ENCODE peak calls at places on chromosomes 4 and X, in six cellular contexts. G is foreskin fibroblast, A is breast epithelium, M is RWPE1, O is progenitor cell of endocrine pancreas, V is IMR-90. H is an unnamed sample.
A peak's percentile ranks its signal among the peaks of the same experiment; 100 is the strongest.

GRCh38 chr4:181745933-181746627 is 497.1 kb upstream of the TENM3 start:
- DNase-seq in G (no peak), A (no peak), M (no peak), O (no peak), V (no peak), H (no peak)

GRCh38 chr4:56215138-56215793 is 172.0 kb downstream of the AASDH start:
- DNase-seq in G (no peak), A (no peak), M (no peak), O (no peak), V (no peak), H (no peak)

GRCh38 chrX:82528525-82528924 is 979.6 kb upstream of the POU3F4 start:
- DNase-seq in G (no peak), A (no peak), M (no peak), O (no peak), V (no peak), H (no peak)

GRCh38 chr4:119725688-119726330 is 97.2 kb upstream of the PDE5A start:
- DNase-seq in G (no peak), A (no peak), M (no peak), O (no peak), V (peak; percentile 70), H (no peak)

GRCh38 chr4:152352645-152353116 is 183.2 kb downstream of the FBXW7 start:
- DNase-seq in G (peak; percentile 89), A (no peak), M (peak; percentile 71), O (no peak), V (peak; percentile 97), H (no peak)

GRCh38 chrX:46279214-46279924 is 265.9 kb downstream of the ZNF674 start:
- DNase-seq in G (no peak), A (no peak), M (no peak), O (no peak), V (no peak), H (no peak)

GRCh38 chrX:31934842-31935241 is 863.0 kb upstream of the FTHL17 start:
- DNase-seq in G (no peak), A (no peak), M (no peak), O (no peak), V (no peak), H (no peak)

GRCh38 chr4:44722001-44722400 is 4.4 kb downstream of the GNPDA2 start:
- DNase-seq in G (no peak), A (no peak), M (peak; percentile 44), O (no peak), V (no peak), H (no peak)

GRCh38 chr4:145154573-145154972 is 25.8 kb downstream of the OTUD4 start:
- DNase-seq in G (no peak), A (no peak), M (no peak), O (no peak), V (peak; percentile 35), H (no peak)

GRCh38 chrX:47796433-47796906 is 40.2 kb upstream of the ZNF81 start:
- DNase-seq in G (peak; percentile 63), A (no peak), M (peak; percentile 7), O (no peak), V (peak; percentile 84), H (no peak)

GRCh38 chrX:154775611-154776349 is 13.1 kb downstream of the DKC1 start:
- DNase-seq in G (peak; percentile 39), A (no peak), M (peak; percentile 20), O (no peak), V (peak; percentile 45), H (no peak)

GRCh38 chr4:2832981-2833670 is 10.5 kb upstream of the ADD1 start:
- DNase-seq in G (no peak), A (no peak), M (no peak), O (no peak), V (no peak), H (peak; percentile 36)

GRCh38 chr4:53991821-53992220 is 72.6 kb downstream of the CHIC2 start:
- DNase-seq in G (no peak), A (no peak), M (peak; percentile 80), O (no peak), V (no peak), H (no peak)

GRCh38 chr4:109389367-109390118 is 44.1 kb upstream of the SEC24B start:
- DNase-seq in G (peak; percentile 7), A (no peak), M (no peak), O (no peak), V (no peak), H (no peak)

GRCh38 chr4:4969298-4969697 is 50.0 kb downstream of the CYTL1 start:
- DNase-seq in G (no peak), A (no peak), M (peak; percentile 19), O (no peak), V (peak; percentile 3), H (no peak)

GRCh38 chr4:96786306-96786705 is 946.4 kb downstream of the PDHA2 start:
- DNase-seq in G (no peak), A (no peak), M (no peak), O (no peak), V (no peak), H (no peak)

GRCh38 chr4:156971168-156971601 is 414 bp downstream of the PDGFC start:
- DNase-seq in G (no peak), A (no peak), M (peak; percentile 43), O (peak; percentile 53), V (no peak), H (no peak)

GRCh38 chr4:42750091-42750490 is 93.2 kb upstream of the ATP8A1 start:
- DNase-seq in G (no peak), A (no peak), M (no peak), O (no peak), V (no peak), H (no peak)

GRCh38 chr4:2799971-2800690 is 7.2 kb downstream of the SH3BP2 start:
- DNase-seq in G (no peak), A (no peak), M (no peak), O (no peak), V (no peak), H (peak; percentile 62)

GRCh38 chrX:48800574-48801280 is 1.1 kb upstream of the HDAC6 start:
- DNase-seq in G (no peak), A (no peak), M (no peak), O (no peak), V (no peak), H (no peak)

GRCh38 chrX:37905436-37906147 is 58.2 kb upstream of the DYNLT3 start:
- DNase-seq in G (no peak), A (no peak), M (no peak), O (peak; percentile 48), V (peak; percentile 30), H (no peak)

GRCh38 chr4:85964298-85964697 is 395.6 kb downstream of the MAPK10 start:
- DNase-seq in G (no peak), A (no peak), M (no peak), O (no peak), V (no peak), H (no peak)

GRCh38 chr4:5945171-5945570 is 52.3 kb upstream of the CRMP1 start:
- DNase-seq in G (no peak), A (no peak), M (no peak), O (no peak), V (no peak), H (no peak)

GRCh38 chrX:291411-291901 is 10.3 kb downstream of the PLCXD1 start:
- DNase-seq in G (no peak), A (peak; percentile 43), M (no peak), O (no peak), V (no peak), H (no peak)

GRCh38 chrX:19855700-19856381 is 31.6 kb downstream of the SH3KBP1 start:
- DNase-seq in G (no peak), A (no peak), M (no peak), O (no peak), V (no peak), H (no peak)

GRCh38 chr4:85952518-85952917 is 407.3 kb downstream of the MAPK10 start:
- DNase-seq in G (peak; percentile 32), A (no peak), M (peak; percentile 13), O (no peak), V (peak; percentile 58), H (no peak)

GRCh38 chrX:112197845-112198244 is 115.3 kb upstream of the TRPC5 start:
- DNase-seq in G (no peak), A (no peak), M (no peak), O (no peak), V (no peak), H (no peak)

GRCh38 chr4:81687470-81687869 is 215.8 kb upstream of the RASGEF1B start:
- DNase-seq in G (no peak), A (no peak), M (no peak), O (no peak), V (no peak), H (no peak)

GRCh38 chr4:81690871-81691270 is 219.2 kb upstream of the RASGEF1B start:
- DNase-seq in G (no peak), A (no peak), M (no peak), O (no peak), V (no peak), H (no peak)

GRCh38 chr4:81684357-81684756 is 212.7 kb upstream of the RASGEF1B start:
- DNase-seq in G (no peak), A (no peak), M (no peak), O (no peak), V (no peak), H (no peak)

GRCh38 chr4:81685105-81685504 is 213.4 kb upstream of the RASGEF1B start:
- DNase-seq in G (no peak), A (no peak), M (no peak), O (no peak), V (no peak), H (no peak)

DNA sequence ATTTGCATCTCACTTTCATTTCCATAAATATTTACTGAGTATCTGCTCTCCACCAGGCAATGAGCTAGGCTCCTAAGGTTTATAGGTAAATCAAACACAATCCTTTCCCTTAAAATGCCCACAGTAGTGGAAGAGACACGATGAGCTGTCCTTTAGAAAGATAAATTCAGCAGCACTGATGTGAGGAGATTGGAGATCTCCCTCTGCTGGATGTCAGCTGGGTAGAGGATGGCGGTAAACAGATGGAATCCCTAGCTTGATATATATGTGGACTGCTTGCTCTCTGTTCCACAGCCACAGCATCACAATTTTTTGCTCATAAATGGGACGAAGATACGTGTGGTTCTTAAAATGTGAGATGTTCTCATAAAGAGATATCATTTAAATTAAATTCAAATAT is 216.4 kb upstream of the RASGEF1B start:
- DNase-seq in G (peak; percentile 6), A (no peak), M (peak; percentile 8), O (no peak), V (no peak), H (no peak)
- TF ChIP-seq CTCF in G (no peak), A (no peak), M (no peak), O (no peak), V (peak; percentile 13), H (no peak)

GRCh38 chr4:148170408-148171385 is 271.5 kb downstream of the NR3C2 start:
- DNase-seq in G (no peak), A (no peak), M (peak; percentile 14), O (no peak), V (no peak), H (no peak)
- TF ChIP-seq CTCF in G (no peak), A (no peak), M (no peak), O (no peak), V (no peak), H (no peak)

DNA sequence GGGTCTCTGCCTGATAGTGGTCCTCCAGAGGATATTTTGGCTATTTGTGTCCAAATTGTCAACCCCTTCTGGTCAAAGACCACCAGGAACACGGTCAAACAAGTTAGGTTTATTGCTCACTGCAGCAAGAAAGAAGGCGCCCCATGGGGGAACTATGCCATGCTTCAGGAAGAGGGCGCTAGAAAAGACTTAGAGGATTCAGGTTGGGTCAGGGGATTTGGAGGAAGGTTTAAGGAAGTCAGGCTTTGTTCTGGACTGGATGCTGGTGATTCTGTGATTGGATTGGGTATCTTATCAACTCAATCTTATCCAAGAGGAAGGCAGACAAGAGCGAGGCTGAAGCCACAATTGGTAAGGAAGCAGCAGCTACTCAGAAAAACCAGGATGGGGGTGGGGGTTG is 14.3 kb upstream of the ELF4 start:
- DNase-seq in G (no peak), A (no peak), M (no peak), O (no peak), V (no peak), H (no peak)
- TF ChIP-seq CTCF in G (no peak), A (no peak), M (no peak), O (no peak), V (no peak), H (no peak)

GRCh38 chr4:182809417-182810102 is 107.6 kb downstream of the DCTD start:
- DNase-seq in G (no peak), A (no peak), M (peak; percentile 27), O (no peak), V (no peak), H (no peak)
- TF ChIP-seq CTCF in G (no peak), A (no peak), M (no peak), O (peak; percentile 31), V (peak; percentile 21), H (peak; percentile 10)

H was measured in CD14-positive monocyte.